ENCODE peak calls at places on chromosome 11, in ten cellular contexts. C is mesendoderm; V is upper lobe of right lung; U is CD4-positive, CD25-positive, alpha-beta regulatory T cell; T is fibroblast of pulmonary artery; S is A549; J is cardiac muscle cell; P is lung; B is dorsolateral prefrontal cortex; G is BJ. E is an unnamed sample.
A peak's percentile ranks its signal among the peaks of the same experiment; 100 is the strongest.

GRCh38 chr11:1748467-1749019 is 1.9 kb downstream of the IFITM10 start:
- DNase-seq in P (no peak), G (no peak), J (no peak), U (no peak), T (no peak), B (no peak), V (peak; percentile 65), C (no peak), S (no peak), E (no peak)

GRCh38 chr11:102177974-102178631 is 67.9 kb downstream of the YAP1 start:
- DNase-seq in J (no peak), P (no peak), U (no peak), T (peak; percentile 92), C (peak; percentile 75), V (no peak), B (no peak), S (peak; percentile 85), G (peak; percentile 65), E (no peak)

GRCh38 chr11:2346586-2347335 is 30.3 kb upstream of the CD81 start:
- DNase-seq in C (no peak), B (no peak), T (no peak), P (no peak), U (no peak), G (no peak), V (peak; percentile 40), S (no peak), J (no peak), E (no peak)

GRCh38 chr11:29127456-29127855 is 889.4 kb downstream of the KCNA4 start:
- DNase-seq in S (no peak), U (no peak), V (no peak), C (no peak), T (no peak), G (no peak), J (no peak), P (no peak), B (no peak), E (no peak)

GRCh38 chr11:123654566-123655081 is at the start of gene SCN3B:
- DNase-seq in B (peak; percentile 62), U (peak; percentile 10), J (peak; percentile 90), S (peak; percentile 72), T (peak; percentile 63), G (no peak), V (peak; percentile 75), C (peak; percentile 90), P (peak; percentile 51), E (peak; percentile 95)

GRCh38 chr11:118304227-118304808 is at the start of gene CD3E:
- DNase-seq in S (no peak), C (no peak), B (no peak), G (no peak), T (no peak), P (no peak), V (no peak), J (no peak), U (peak; percentile 89), E (no peak)

GRCh38 chr11:35927730-35928129 is 16.1 kb upstream of the LDLRAD3 start:
- DNase-seq in J (no peak), C (no peak), S (peak; percentile 34), V (peak; percentile 89), P (peak; percentile 87), G (no peak), B (no peak), T (peak; percentile 81), U (no peak), E (peak; percentile 34)

GRCh38 chr11:19646308-19646707 is 66.3 kb upstream of the NAV2 start:
- DNase-seq in U (no peak), T (no peak), P (no peak), V (no peak), S (no peak), G (no peak), J (no peak), C (no peak), B (no peak), E (no peak)

GRCh38 chr11:62805991-62806441 is 776 bp upstream of the NXF1 start:
- DNase-seq in G (no peak), S (no peak), V (no peak), C (peak; percentile 57), J (no peak), U (no peak), P (no peak), T (peak; percentile 13), B (no peak), E (peak; percentile 57)

GRCh38 chr11:93490996-93491618 is 52.1 kb downstream of the SMCO4 start:
- DNase-seq in C (peak; percentile 67), T (no peak), V (no peak), G (no peak), J (no peak), U (no peak), S (no peak), B (no peak), P (no peak), E (peak; percentile 78)

GRCh38 chr11:63862923-63863322 is 24.0 kb downstream of the MARK2 start:
- DNase-seq in B (no peak), U (no peak), T (no peak), P (no peak), C (no peak), V (no peak), J (no peak), S (no peak), G (no peak), E (no peak)

GRCh38 chr11:86804871-86805415 is 4.6 kb downstream of the PRSS23 start:
- DNase-seq in U (no peak), V (no peak), S (no peak), P (no peak), T (peak; percentile 65), G (no peak), C (no peak), J (no peak), B (no peak), E (no peak)

GRCh38 chr11:64086263-64086938 is 50.7 kb downstream of the FLRT1 start:
- DNase-seq in C (no peak), T (peak; percentile 19), U (no peak), S (no peak), B (no peak), J (no peak), G (peak; percentile 2), V (no peak), P (no peak), E (no peak)

DNA sequence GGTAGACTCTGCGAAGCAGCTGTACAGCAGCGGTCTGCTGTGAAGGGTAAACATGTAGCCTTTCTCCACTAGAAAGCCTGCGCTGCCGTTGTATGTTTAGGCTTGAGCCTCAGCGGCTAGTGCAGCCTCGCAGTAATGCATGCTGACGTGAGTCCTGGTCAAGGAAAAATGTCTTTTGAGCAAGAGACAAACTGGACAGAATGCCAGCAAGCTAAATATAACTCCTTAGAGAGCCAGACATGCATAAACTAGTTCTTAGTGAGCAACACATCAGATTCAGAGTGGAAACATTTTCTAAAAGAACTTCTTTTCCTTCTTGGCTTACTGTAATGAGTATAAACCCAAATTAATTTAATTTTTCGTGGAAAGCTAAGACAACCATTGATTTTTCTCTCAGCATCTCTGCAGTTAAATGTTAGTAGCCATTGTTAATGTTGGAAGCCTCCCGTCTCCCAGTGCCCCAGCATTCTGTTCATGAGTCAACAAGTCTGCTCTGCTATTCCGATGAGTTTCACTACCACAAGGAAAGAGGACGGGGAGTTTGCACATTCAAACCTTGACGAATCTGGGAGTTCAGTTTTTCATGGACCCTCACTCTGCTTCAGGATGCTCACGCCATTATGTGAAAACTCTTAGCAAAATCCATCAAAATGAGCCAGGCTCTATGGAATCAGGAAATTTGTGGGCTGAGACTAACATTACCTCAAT is 51.4 kb downstream of the JAM3 start:
- DNase-seq in C (no peak), V (no peak), T (peak; percentile 93), G (peak; percentile 73), J (peak; percentile 48), U (no peak), S (no peak), B (peak; percentile 29), P (no peak), E (no peak)
- H3K4me3 ChIP-seq in C (no peak overlapping the region), V (peak overlapping the region; percentile 15), T (peak overlapping the region; percentile 40), G (peak overlapping the region; percentile 8), J (no peak overlapping the region), U (no peak overlapping the region), S (no peak overlapping the region), B (peak overlapping the region; percentile 52), P (no peak overlapping the region), E (no peak overlapping the region)

GRCh38 chr11:8081591-8082021 is 595 bp downstream of the TUB start:
- DNase-seq in B (peak; percentile 42), S (no peak), C (no peak), G (no peak), T (no peak), V (no peak), J (no peak), P (no peak), U (no peak), E (no peak)
- H3K4me3 ChIP-seq in B (peak overlapping the region; percentile 57), S (peak overlapping the region; percentile 80), C (peak overlapping the region; percentile 50), G (peak overlapping the region; percentile 62), T (peak overlapping the region; percentile 49), V (peak overlapping the region; percentile 54), J (peak overlapping the region; percentile 52), P (peak overlapping the region; percentile 30), U (no peak overlapping the region), E (peak overlapping the region; percentile 75)

GRCh38 chr11:88604255-88604654 is 266.7 kb upstream of the CTSC start:
- DNase-seq in G (peak; percentile 41), C (no peak), T (peak; percentile 76), U (no peak), P (no peak), V (no peak), B (no peak), J (no peak), S (no peak), E (no peak)
- H3K4me3 ChIP-seq in G (no peak overlapping the region), C (no peak overlapping the region), T (no peak overlapping the region), U (no peak overlapping the region), P (no peak overlapping the region), V (no peak overlapping the region), B (no peak overlapping the region), J (no peak overlapping the region), S (no peak overlapping the region), E (no peak overlapping the region)

GRCh38 chr11:65524010-65524746 is 705 bp upstream of the SCYL1 start:
- DNase-seq in B (no peak), V (peak; percentile 83), C (no peak), U (no peak), P (no peak), J (no peak), G (no peak), S (no peak), T (no peak), E (peak; percentile 63)
- H3K4me3 ChIP-seq in B (peak overlapping the region; percentile 45), V (no peak overlapping the region), C (no peak overlapping the region), U (peak overlapping the region; percentile 66), P (no peak overlapping the region), J (peak overlapping the region; percentile 16), G (peak overlapping the region; percentile 29), S (peak overlapping the region; percentile 17), T (peak overlapping the region; percentile 25), E (no peak overlapping the region)

GRCh38 chr11:46362146-46363030 is 15.1 kb downstream of the DGKZ start:
- DNase-seq in B (no peak), T (no peak), C (no peak), V (no peak), G (no peak), J (no peak), P (no peak), U (no peak), S (no peak), E (no peak)
- H3K4me3 ChIP-seq in B (peak overlapping the region; percentile 47), T (no peak overlapping the region), C (no peak overlapping the region), V (peak overlapping the region; percentile 36), G (no peak overlapping the region), J (no peak overlapping the region), P (no peak overlapping the region), U (peak overlapping the region; percentile 24), S (no peak overlapping the region), E (no peak overlapping the region)

GRCh38 chr11:121928597-121929580 is 187.1 kb downstream of the BLID start:
- DNase-seq in B (no peak), C (peak; percentile 49), U (no peak), S (no peak), T (no peak), V (no peak), P (no peak), G (no peak), J (peak; percentile 46), E (peak; percentile 65)
- H3K4me3 ChIP-seq in B (peak overlapping the region; percentile 55), C (no peak overlapping the region), U (no peak overlapping the region), S (no peak overlapping the region), T (peak overlapping the region; percentile 48), V (peak overlapping the region; percentile 36), P (no peak overlapping the region), G (no peak overlapping the region), J (peak overlapping the region; percentile 15), E (peak overlapping the region; percentile 57)

E was measured in endodermal cell.